ENCODE peak calls at places on chromosomes 1 and 21, in seven cellular contexts. Q is mucosa of descending colon, B is cardiac fibroblast, X is RWPE1, O is ovary, T is nephron progenitor cell, S is GM12864. A is an unnamed sample.
A peak's percentile ranks its signal among the peaks of the same experiment; 100 is the strongest.

GRCh38 chr21:20443558-20444155 is 554.6 kb upstream of the NCAM2 start:
- DNase-seq in X (no peak), B (no peak), S (no peak), Q (no peak), T (peak; percentile 10), O (no peak), A (peak; percentile 7)

GRCh38 chr1:28104866-28105467 is 16.6 kb upstream of the EYA3 start:
- DNase-seq in O (peak; percentile 37), S (no peak), X (peak; percentile 35), Q (peak; percentile 66), T (peak; percentile 19), B (peak; percentile 78), A (peak; percentile 75)

GRCh38 chr1:109624215-109625010 is 4.8 kb downstream of the AMPD2 start:
- DNase-seq in T (no peak), O (peak; percentile 40), Q (no peak), B (no peak), X (no peak), S (no peak), A (no peak)

GRCh38 chr1:212413902-212414327 is 771 bp downstream of the PACC1 start:
- DNase-seq in X (peak; percentile 10), S (no peak), T (peak; percentile 22), Q (no peak), B (peak; percentile 28), O (no peak), A (peak; percentile 31)

GRCh38 chr1:202187040-202187671 is 6.4 kb upstream of the LGR6 start:
- DNase-seq in O (no peak), Q (no peak), S (no peak), B (no peak), T (no peak), X (no peak), A (no peak)

GRCh38 chr1:10228528-10228927 is 18.2 kb downstream of the KIF1B start:
- DNase-seq in T (no peak), X (no peak), S (no peak), Q (no peak), O (no peak), B (no peak), A (peak; percentile 12)

GRCh38 chr1:63827411-63828321 is 53.8 kb downstream of the ROR1 start:
- DNase-seq in T (no peak), Q (no peak), B (peak; percentile 44), X (no peak), S (no peak), O (no peak), A (peak; percentile 27)

GRCh38 chr1:27430903-27431653 is 38.7 kb downstream of the GPR3 start:
- DNase-seq in X (no peak), Q (no peak), T (no peak), O (no peak), B (peak; percentile 31), S (no peak), A (peak; percentile 53)

DNA sequence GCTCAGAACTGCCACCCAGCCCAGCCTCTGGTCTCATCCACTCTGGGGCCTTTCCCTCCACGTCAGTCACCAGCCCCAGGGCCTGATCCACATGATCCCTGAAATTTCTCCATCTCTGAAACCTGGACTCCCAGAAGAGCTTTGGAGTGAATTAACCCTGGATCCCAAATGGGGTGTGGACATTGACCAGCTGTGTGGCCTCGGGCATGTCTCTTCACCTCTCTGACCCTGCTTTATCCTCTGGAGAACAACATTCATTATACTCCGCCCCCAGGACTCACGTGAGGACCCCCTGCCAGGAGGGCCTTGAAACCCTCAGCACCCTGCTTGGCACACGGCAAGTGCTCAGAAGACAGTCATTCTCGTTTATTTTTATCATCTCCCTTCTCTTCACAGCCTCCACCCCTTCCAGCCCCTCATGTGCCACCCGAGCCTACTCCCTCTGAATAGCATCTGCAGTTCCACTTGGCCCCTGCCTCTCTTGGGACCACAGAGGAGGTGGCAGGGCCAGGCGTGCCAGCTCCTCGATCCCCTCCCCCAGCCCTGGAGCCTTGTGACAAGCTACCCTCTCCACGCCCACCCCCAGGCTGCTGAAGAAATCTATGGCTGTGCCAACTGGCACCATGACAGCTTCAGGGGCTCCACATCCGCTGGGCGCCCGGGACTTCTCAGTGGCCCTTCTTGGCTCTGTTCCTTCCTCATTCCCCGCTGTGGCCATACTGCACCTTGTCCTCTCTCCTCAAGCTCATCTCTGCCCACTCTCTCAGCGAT is 18.1 kb downstream of the ADGRB2 start:
- DNase-seq in T (no peak), O (no peak), Q (no peak), S (no peak), B (no peak), X (no peak), A (no peak)
- TF ChIP-seq CTCF in T (no peak), O (no peak), Q (no peak), S (no peak), B (no peak), X (no peak), A (no peak)

GRCh38 chr1:225962440-225962975 is 21.5 kb upstream of the LEFTY2 start:
- DNase-seq in Q (no peak), S (no peak), B (peak; percentile 24), T (peak; percentile 84), O (peak; percentile 62), X (no peak), A (peak; percentile 41)
- TF ChIP-seq CTCF in Q (peak; percentile 64), S (peak; percentile 89), B (peak; percentile 76), T (peak; percentile 83), O (no peak), X (no peak), A (peak; percentile 78)

DNA sequence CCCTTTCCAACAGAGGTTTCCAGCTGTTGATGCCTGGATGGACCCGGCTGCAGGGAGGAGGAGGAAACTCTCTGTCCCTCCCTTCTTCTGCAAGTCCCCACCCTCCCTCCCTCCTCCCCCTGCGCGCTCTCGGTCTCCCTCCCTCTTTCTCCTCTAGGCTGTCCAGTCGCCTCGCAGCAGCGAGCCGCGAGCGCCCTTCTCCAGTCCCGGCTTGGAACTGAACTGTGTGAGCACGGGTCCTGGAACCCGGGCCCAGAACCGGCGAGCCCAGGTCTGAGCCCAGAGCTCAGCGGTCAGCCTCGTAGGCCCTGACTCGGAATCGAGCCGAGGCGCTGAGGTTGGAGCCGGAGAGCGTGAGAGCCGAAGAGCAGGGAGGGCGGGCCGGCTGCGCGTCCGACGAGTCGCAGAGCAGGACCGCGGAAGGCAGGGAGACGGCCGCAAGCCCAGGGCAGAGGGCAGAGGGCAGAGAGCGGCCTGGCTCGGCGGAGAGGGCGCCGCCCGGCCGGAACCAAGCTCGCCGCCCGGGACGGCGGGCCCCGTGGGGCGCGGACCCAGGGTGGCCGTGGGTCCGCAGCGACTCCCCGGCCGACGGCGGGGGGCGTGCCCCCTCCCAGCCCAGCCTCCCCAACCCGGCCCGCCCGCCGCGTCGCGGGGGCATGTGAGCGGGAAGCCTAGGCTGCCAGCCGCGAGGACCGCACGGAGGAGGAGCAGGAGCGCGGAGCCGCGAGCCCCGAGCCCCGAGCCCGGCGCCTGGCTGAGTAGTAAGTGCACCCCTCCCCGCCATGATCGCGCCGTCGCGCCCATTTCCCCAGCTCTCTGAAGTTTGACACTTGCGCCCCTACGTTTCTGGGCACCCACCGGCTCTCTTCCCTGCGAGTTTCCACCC is at the start of gene SOX13:
- DNase-seq in B (peak; percentile 93), S (no peak), O (peak; percentile 88), T (peak; percentile 78), Q (peak; percentile 88), X (peak; percentile 97), A (peak; percentile 93)
- TF ChIP-seq CTCF in B (peak; percentile 38), S (no peak), O (no peak), T (no peak), Q (no peak), X (no peak), A (peak; percentile 46)

DNA sequence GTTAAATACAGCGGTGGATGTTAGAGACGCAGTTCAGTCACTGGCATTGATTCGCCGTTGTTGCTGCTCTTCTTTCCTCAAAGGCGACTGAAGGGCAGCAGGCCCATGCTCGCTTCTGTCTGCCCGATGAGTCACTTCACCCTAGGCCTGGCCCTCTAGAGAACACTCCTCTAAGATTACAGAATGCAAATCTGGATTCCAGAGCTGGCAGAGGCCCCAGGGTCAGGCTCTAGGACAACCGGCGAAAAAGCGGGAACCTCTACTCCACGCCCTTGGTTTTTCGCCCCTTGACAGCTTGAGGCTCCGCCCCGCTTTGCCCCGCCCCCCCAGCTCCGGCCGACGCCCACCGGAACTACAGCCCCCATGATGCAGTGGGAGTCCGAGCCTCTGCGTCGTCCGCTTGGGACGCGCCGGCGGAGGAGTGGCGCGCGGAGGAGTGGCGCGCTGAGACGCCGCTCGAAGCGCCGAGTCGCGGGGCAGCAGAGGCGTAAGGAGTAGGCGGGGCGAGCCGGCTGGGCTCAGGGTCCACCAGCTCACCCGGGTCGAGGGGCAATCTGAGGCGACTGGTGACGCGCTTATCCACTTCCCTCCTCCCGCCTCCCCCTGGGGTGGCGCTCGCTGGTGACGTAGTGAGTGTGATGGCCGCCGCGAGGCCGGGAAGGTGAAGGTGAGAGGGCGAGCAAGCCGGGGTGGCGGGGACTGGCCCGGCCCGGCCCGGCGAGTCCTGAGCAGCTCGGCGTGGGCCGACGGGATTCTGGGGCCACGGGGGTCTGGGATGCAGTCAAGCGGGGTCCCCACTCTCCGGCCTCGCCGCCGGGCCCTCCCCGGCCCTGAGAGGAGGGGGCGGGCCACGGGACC is at the start of gene MFN2:
- DNase-seq in X (peak; percentile 96), Q (peak; percentile 99), S (peak; percentile 82), O (peak; percentile 97), B (peak; percentile 97), T (peak; percentile 98), A (peak; percentile 98)
- TF ChIP-seq CTCF in X (no peak), Q (no peak), S (no peak), O (no peak), B (no peak), T (no peak), A (no peak)

GRCh38 chr1:8211620-8212442 is 106.1 kb upstream of the SLC45A1 start:
- DNase-seq in O (no peak), B (peak; percentile 99), S (no peak), X (peak; percentile 90), T (no peak), Q (no peak), A (peak; percentile 97)
- TF ChIP-seq CTCF in O (no peak), B (no peak), S (no peak), X (no peak), T (no peak), Q (no peak), A (no peak)

GRCh38 chr1:37038079-37038702 is 3.9 kb upstream of the GRIK3 start:
- DNase-seq in S (no peak), X (peak; percentile 27), B (no peak), T (peak; percentile 75), Q (no peak), O (no peak), A (peak; percentile 1)
- TF ChIP-seq CTCF in S (no peak), X (no peak), B (no peak), T (peak; percentile 33), Q (no peak), O (no peak), A (no peak)

DNA sequence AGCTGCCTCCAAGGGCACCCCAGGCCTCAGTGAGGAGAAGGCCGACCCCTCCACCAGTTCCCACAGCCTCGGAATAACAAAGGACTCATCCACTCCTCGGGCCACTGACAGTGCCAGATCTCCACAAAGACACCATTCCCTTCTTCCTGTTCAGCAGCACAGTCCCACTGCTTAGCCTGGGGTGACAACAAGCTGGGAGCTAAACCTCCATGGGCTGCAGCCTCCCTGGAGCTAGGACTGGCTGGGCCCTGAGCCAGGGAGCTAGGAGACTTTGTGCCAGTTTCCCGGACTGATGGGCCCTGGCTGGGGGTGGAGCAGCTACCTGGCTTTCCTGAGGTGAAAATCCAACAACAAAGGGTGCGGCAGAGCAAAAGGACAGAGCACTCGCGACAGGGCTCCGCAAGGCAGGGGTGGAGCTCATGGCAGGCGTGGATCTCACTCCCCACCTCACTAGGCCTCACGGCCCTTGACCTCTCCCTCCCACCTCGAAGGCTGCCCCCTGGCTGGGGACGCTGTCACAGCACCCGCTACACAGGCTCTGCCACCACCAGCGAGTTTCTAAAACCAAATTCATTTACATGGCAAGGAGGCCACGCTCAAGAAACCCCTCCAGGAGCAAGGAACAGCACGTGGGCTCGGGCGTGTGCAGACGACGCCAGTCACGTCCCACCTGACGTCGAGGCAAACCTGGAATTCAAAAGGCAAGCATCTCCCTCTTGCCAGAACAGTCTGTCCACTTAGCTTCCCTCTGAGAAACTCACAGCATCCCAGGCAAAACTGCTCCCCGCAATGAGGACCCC is 13.8 kb downstream of the SLC35E2B start:
- DNase-seq in T (no peak), O (peak; percentile 32), Q (peak; percentile 88), B (no peak), S (peak; percentile 40), X (no peak), A (no peak)
- TF ChIP-seq CTCF in T (no peak), O (no peak), Q (no peak), B (peak; percentile 32), S (peak; percentile 78), X (no peak), A (peak; percentile 55)